ENCODE peak calls at places on chromosomes 12 and 14, in six cellular contexts. D, J, M, C, O and U are unnamed samples.

GRCh38 chr12:49891476-49891875 is 12.2 kb downstream of the FAIM2 start:
- DNase-seq in D (no peak), J (no peak), O (no peak), M (no peak), C (no peak), U (no peak)

GRCh38 chr12:53966385-53967133 is 6.4 kb upstream of the HOXC11 start:
- DNase-seq in O (no peak), C (no peak), D (no peak), M (no peak), J (peak; percentile 58), U (no peak)

GRCh38 chr12:39443704-39444234 is 849 bp upstream of the KIF21A start:
- DNase-seq in M (no peak), D (no peak), C (no peak), J (no peak), O (peak; percentile 75), U (no peak)

GRCh38 chr12:6461401-6462233 is 8.9 kb downstream of the VAMP1 start:
- DNase-seq in M (peak; percentile 58), C (no peak), J (peak; percentile 73), O (peak; percentile 73), D (peak; percentile 80), U (no peak)

GRCh38 chr14:25833341-25834121 is 764.3 kb downstream of the NOVA1 start:
- DNase-seq in C (peak; percentile 18), O (peak; percentile 3), M (no peak), D (no peak), J (no peak), U (peak; percentile 76)

GRCh38 chr14:94659953-94660946 is 48.1 kb downstream of the SERPINA3 start:
- DNase-seq in J (no peak), M (no peak), O (no peak), C (no peak), D (no peak), U (no peak)

GRCh38 chr12:116577149-116577548 is 18.0 kb downstream of the MAP1LC3B2 start:
- DNase-seq in M (no peak), C (no peak), D (no peak), J (no peak), O (no peak), U (no peak)

GRCh38 chr12:26112232-26112631 is 12.6 kb downstream of the BHLHE41 start:
- DNase-seq in O (no peak), J (no peak), M (no peak), C (no peak), D (no peak), U (no peak)

GRCh38 chr12:100163416-100164152 is 20.9 kb upstream of the BLTP3B start:
- DNase-seq in C (no peak), J (peak; percentile 74), D (peak; percentile 82), M (peak; percentile 67), O (peak; percentile 85), U (peak; percentile 83)

GRCh38 chr14:102527255-102528232 is 18.0 kb upstream of the ANKRD9 start:
- DNase-seq in M (no peak), J (peak; percentile 89), D (no peak), O (peak; percentile 86), C (no peak), U (no peak)

GRCh38 chr12:69388371-69388770 is 28.8 kb downstream of the YEATS4 start:
- DNase-seq in C (peak; percentile 47), M (no peak), D (peak; percentile 5), O (peak; percentile 51), J (peak; percentile 74), U (peak; percentile 70)

GRCh38 chr14:99757331-99758070 is 35.7 kb upstream of the EML1 start:
- DNase-seq in J (peak; percentile 100), O (no peak), C (no peak), M (peak; percentile 19), D (no peak), U (peak; percentile 89)

GRCh38 chr14:99559286-99559990 is 44.6 kb downstream of the CCDC85C start:
- DNase-seq in D (no peak), M (no peak), J (peak; percentile 56), O (no peak), C (no peak), U (peak; percentile 90)

GRCh38 chr14:48250575-48250974 is 575.2 kb upstream of the MDGA2 start:
- DNase-seq in J (no peak), M (no peak), C (no peak), D (no peak), O (no peak), U (no peak)